ENCODE peak calls at places on chromosomes 1 and 21, in nine cellular contexts. H, C, D, R, L, P, X, Y and A are unnamed samples.

GRCh38 chr1:19406680-19407079 is 78.7 kb downstream of the CAPZB start:
- DNase-seq in L (no peak), R (no peak), X (no peak), C (no peak), Y (no peak), D (no peak), P (no peak), H (no peak), A (no peak)

GRCh38 chr1:177754607-177755006 is 215.3 kb downstream of the SEC16B start:
- DNase-seq in X (no peak), P (no peak), L (no peak), H (no peak), C (no peak), Y (no peak), D (no peak), R (no peak), A (no peak)

GRCh38 chr1:237562247-237562823 is 328.4 kb downstream of the ZP4 start:
- DNase-seq in L (no peak), C (no peak), X (no peak), Y (no peak), H (peak; percentile 46), R (peak; percentile 37), D (no peak), P (peak; percentile 2), A (peak; percentile 65)

GRCh38 chr1:164760585-164760968 is 201.6 kb downstream of the PBX1 start:
- DNase-seq in H (no peak), P (no peak), R (no peak), Y (no peak), X (no peak), D (no peak), C (no peak), L (no peak), A (no peak)

GRCh38 chr1:81004011-81004410 is 796.7 kb upstream of the ADGRL2 start:
- DNase-seq in C (no peak), X (no peak), R (no peak), Y (no peak), H (no peak), P (no peak), D (no peak), L (no peak), A (no peak)

GRCh38 chr21:38858429-38859205 is 52.9 kb downstream of the ETS2 start:
- DNase-seq in X (no peak), P (no peak), L (no peak), C (no peak), Y (no peak), H (no peak), R (no peak), D (no peak), A (no peak)

GRCh38 chr1:27397106-27397505 is 4.7 kb downstream of the GPR3 start:
- DNase-seq in P (no peak), R (no peak), H (no peak), D (no peak), C (no peak), Y (no peak), L (no peak), X (no peak), A (no peak)

GRCh38 chr1:157404063-157404501 is 148.2 kb downstream of the FCRL5 start:
- DNase-seq in Y (no peak), X (no peak), D (no peak), H (no peak), L (no peak), R (no peak), P (no peak), C (no peak), A (peak; percentile 87)

GRCh38 chr1:10940838-10941237 is 71.6 kb upstream of the TARDBP start:
- DNase-seq in R (no peak), H (no peak), X (no peak), L (no peak), D (no peak), Y (no peak), C (no peak), P (no peak), A (no peak)

GRCh38 chr1:75067975-75068374 is 66.2 kb upstream of the LHX8 start:
- DNase-seq in Y (no peak), R (no peak), P (no peak), D (no peak), C (no peak), X (no peak), L (no peak), H (no peak), A (no peak)

GRCh38 chr1:36150296-36151132 is 1.2 kb upstream of the TRAPPC3 start:
- DNase-seq in Y (peak; percentile 60), D (peak; percentile 79), X (peak; percentile 63), R (peak; percentile 70), H (peak; percentile 97), P (peak; percentile 94), C (peak; percentile 55), L (peak; percentile 86), A (peak; percentile 30)

GRCh38 chr1:76687324-76688018 is 179.8 kb upstream of the ST6GALNAC5 start:
- DNase-seq in C (no peak), Y (no peak), X (no peak), H (no peak), P (no peak), D (no peak), L (no peak), R (no peak), A (no peak)

GRCh38 chr1:32447469-32448185 is 17.2 kb upstream of the ZBTB8B start:
- DNase-seq in H (peak; percentile 54), Y (no peak), D (no peak), R (no peak), C (no peak), L (no peak), P (peak; percentile 31), X (no peak), A (no peak)

GRCh38 chr1:59695301-59695700 is 119.4 kb upstream of the HOOK1 start:
- DNase-seq in L (no peak), C (no peak), P (no peak), H (no peak), D (no peak), X (no peak), R (no peak), Y (no peak), A (no peak)

GRCh38 chr1:183595537-183595936 is 5.3 kb upstream of the NCF2 start:
- DNase-seq in H (no peak), L (no peak), X (no peak), Y (no peak), D (no peak), P (no peak), R (no peak), C (no peak), A (no peak)

GRCh38 chr1:27301582-27302199 is 20.3 kb upstream of the TMEM222 start:
- DNase-seq in H (no peak), L (no peak), X (no peak), Y (no peak), R (no peak), P (no peak), C (no peak), D (no peak), A (no peak)

GRCh38 chr1:18794561-18794960 is 64.9 kb downstream of the TAS1R2 start:
- DNase-seq in D (no peak), Y (no peak), P (no peak), R (no peak), L (no peak), X (no peak), H (no peak), C (no peak), A (no peak)

GRCh38 chr1:7435276-7436055 is 335.6 kb upstream of the VAMP3 start:
- DNase-seq in X (no peak), L (no peak), Y (no peak), P (no peak), C (no peak), R (no peak), D (no peak), H (no peak), A (no peak)

GRCh38 chr1:233331676-233332519 is 4.4 kb downstream of the MAP3K21 start:
- DNase-seq in C (no peak), L (no peak), X (no peak), Y (no peak), P (no peak), R (no peak), H (no peak), D (no peak), A (no peak)

GRCh38 chr1:104795931-104796330 is 1046.2 kb downstream of the AMY1C start:
- DNase-seq in H (no peak), C (no peak), Y (no peak), X (no peak), P (no peak), R (no peak), D (no peak), L (no peak), A (no peak)

GRCh38 chr1:228315484-228315944 is 91.1 kb downstream of the TRIM11 start:
- DNase-seq in C (no peak), P (no peak), R (no peak), Y (no peak), D (no peak), X (no peak), H (no peak), L (no peak), A (no peak)

GRCh38 chr1:199778324-199778955 is 249.1 kb upstream of the NR5A2 start:
- DNase-seq in P (no peak), L (no peak), C (no peak), Y (no peak), X (no peak), H (no peak), R (no peak), D (no peak), A (no peak)

GRCh38 chr1:16231331-16232315 is 5.4 kb downstream of the CPLANE2 start:
- DNase-seq in D (no peak), R (no peak), P (no peak), C (no peak), L (no peak), H (peak; percentile 27), X (no peak), Y (no peak), A (no peak)

GRCh38 chr1:107609808-107610207 is 355.2 kb downstream of the VAV3 start:
- DNase-seq in Y (no peak), D (no peak), R (no peak), X (no peak), P (no peak), L (no peak), C (no peak), H (no peak), A (no peak)

GRCh38 chr1:202023033-202023433 is 12.6 kb downstream of the ELF3 start:
- DNase-seq in R (peak; percentile 64), P (no peak), D (no peak), L (no peak), C (no peak), X (no peak), H (no peak), Y (no peak), A (no peak)

GRCh38 chr1:15107897-15108296 is 45.6 kb upstream of the TMEM51 start:
- DNase-seq in L (no peak), R (no peak), Y (no peak), C (no peak), D (no peak), P (no peak), H (no peak), X (no peak), A (no peak)

GRCh38 chr21:44087426-44088400 is 19.5 kb upstream of the PWP2 start:
- DNase-seq in C (no peak), L (no peak), R (no peak), X (no peak), Y (no peak), H (no peak), D (peak; percentile 41), P (no peak), A (no peak)

GRCh38 chr1:240169188-240169587 is 77.5 kb downstream of the FMN2 start:
- DNase-seq in Y (no peak), R (no peak), L (no peak), D (no peak), H (peak; percentile 50), C (no peak), P (no peak), X (no peak), A (peak; percentile 14)

GRCh38 chr1:204621391-204621790 is 64.1 kb downstream of the LRRN2 start:
- DNase-seq in Y (no peak), P (no peak), H (no peak), L (no peak), R (no peak), D (no peak), X (no peak), C (no peak), A (no peak)

GRCh38 chr1:54474500-54475235 is 68.5 kb upstream of the SSBP3 start:
- DNase-seq in Y (no peak), D (no peak), X (no peak), C (no peak), L (peak; percentile 52), R (peak; percentile 65), H (no peak), P (no peak), A (no peak)